ENCODE peak calls at places on chromosome 22, in four cellular contexts. J is T-helper 1 cell, D is cardiac septum, W is GOT3. H is an unnamed sample.

GRCh38 chr22:31106651-31107205 is 640 bp downstream of the SELENOM start:
- DNase-seq in J (no peak), D (no peak), W (no peak), H (no peak)

GRCh38 chr22:36585841-36586240 is 56.9 kb upstream of the EIF3D start:
- DNase-seq in J (no peak), D (no peak), W (no peak), H (peak; percentile 44)

GRCh38 chr22:42320463-42321416 is 50.3 kb upstream of the TCF20 start:
- DNase-seq in J (no peak), D (no peak), W (no peak), H (no peak)

GRCh38 chr22:19442166-19442565 is 5.3 kb downstream of the C22orf39 start:
- DNase-seq in J (no peak), D (no peak), W (no peak), H (no peak)

GRCh38 chr22:39514373-39514973 is 5.9 kb upstream of the ATF4 start:
- DNase-seq in J (no peak), D (no peak), W (no peak), H (no peak)

GRCh38 chr22:47154621-47155081 is 392.2 kb downstream of the TBC1D22A start:
- DNase-seq in J (no peak), D (peak; percentile 86), W (peak; percentile 24), H (no peak)

GRCh38 chr22:19882446-19883381 is 28.0 kb upstream of the GNB1L start:
- DNase-seq in J (no peak), D (peak; percentile 56), W (no peak), H (peak; percentile 65)

GRCh38 chr22:29031236-29031982 is 30.2 kb downstream of the C22orf31 start:
- DNase-seq in J (no peak), D (no peak), W (no peak), H (no peak)

GRCh38 chr22:39318507-39319283 is 728 bp downstream of the RPL3 start:
- DNase-seq in J (no peak), D (no peak), W (no peak), H (no peak)

GRCh38 chr22:19292262-19293230 is 1.0 kb upstream of the CLTCL1 start:
- DNase-seq in J (no peak), D (peak; percentile 75), W (no peak), H (peak; percentile 82)

GRCh38 chr22:24165673-24166072 is 15.6 kb upstream of the SUSD2 start:
- DNase-seq in J (no peak), D (no peak), W (no peak), H (no peak)

H was measured in spleen.